ENCODE peak calls at places on chromosomes 11 and 22, in nine cellular contexts. M is H54; S is putamen; U is foreskin fibroblast; X is NCI-H748 treated with DMSO at 0.1 percent for 48 hours; E is AG10803; Y is stimulated activated CD4-positive, alpha-beta T cell treated with anti-CD3 and anti-CD28 coated beads, Interleukin-1b, Interleukin-23, amount 100 ng/mL, for 1 hour; P is adipocyte; R is thoracic aorta. Q is an unnamed sample.

GRCh38 chr11:118715245-118715807 is 35.9 kb upstream of the TREH start:
- DNase-seq in M (no peak), S (no peak), U (peak), X (no peak), E (peak), Y (no peak), P (peak), R (no peak), Q (no peak)

GRCh38 chr22:17477401-17477833 is 85.9 kb upstream of the SLC25A18 start:
- DNase-seq in M (no peak), S (no peak), U (no peak), X (peak), E (no peak), Y (no peak), P (no peak), R (no peak), Q (no peak)

GRCh38 chr22:19886605-19887250 is 32.1 kb upstream of the GNB1L start:
- DNase-seq in M (no peak), S (peak), U (peak), X (no peak), E (peak), Y (no peak), P (peak), R (no peak), Q (no peak)

GRCh38 chr11:121109916-121110656 is 9.0 kb downstream of the TECTA start:
- DNase-seq in M (no peak), S (no peak), U (no peak), X (no peak), E (no peak), Y (no peak), P (peak), R (no peak), Q (no peak)

GRCh38 chr22:33440756-33441155 is 382.6 kb upstream of the SYN3 start:
- DNase-seq in M (no peak), S (no peak), U (no peak), X (no peak), E (peak), Y (no peak), P (no peak), R (no peak), Q (no peak)

GRCh38 chr11:45757672-45758071 is 47.3 kb upstream of the SLC35C1 start:
- DNase-seq in M (no peak), S (no peak), U (no peak), X (no peak), E (no peak), Y (no peak), P (no peak), R (no peak), Q (no peak)

GRCh38 chr11:87840786-87841185 is 334.5 kb downstream of the RAB38 start:
- DNase-seq in M (no peak), S (no peak), U (no peak), X (no peak), E (no peak), Y (no peak), P (no peak), R (no peak), Q (no peak)

GRCh38 chr22:36253523-36254490 is 874 bp downstream of the APOL1 start:
- DNase-seq in M (no peak), S (no peak), U (peak), X (no peak), E (no peak), Y (no peak), P (peak), R (no peak), Q (no peak)

Q was measured in hepatic stellate cell.